ENCODE peak calls at places on chromosome 12, in six cellular contexts. M is fibroblast of lung, Y is HCT116, U is GM12878, I is DND-41, H is omental fat pad. Q is an unnamed sample.

GRCh38 chr12:6647083-6647604 is at the start of gene ACRBP:
- DNase-seq in I (no peak), H (peak; percentile 46), Y (no peak), M (peak; percentile 43), U (no peak), Q (peak; percentile 22)

GRCh38 chr12:65825573-65826512 is 1.6 kb downstream of the HMGA2 start:
- DNase-seq in Y (no peak), I (no peak), H (no peak), U (no peak), M (peak; percentile 57), Q (no peak)

GRCh38 chr12:25276199-25276937 is 25.6 kb upstream of the KRAS start:
- DNase-seq in Y (peak; percentile 42), H (no peak), M (peak; percentile 91), U (no peak), I (peak; percentile 28), Q (peak; percentile 82)

GRCh38 chr12:7099290-7099996 is 7.2 kb upstream of the C1R start:
- DNase-seq in I (no peak), Y (no peak), H (no peak), U (no peak), M (no peak), Q (no peak)

GRCh38 chr12:84912191-84913142 is at the start of gene SLC6A15:
- DNase-seq in I (no peak), M (peak; percentile 93), Y (no peak), U (no peak), H (no peak), Q (peak; percentile 49)

GRCh38 chr12:7066596-7066995 is 6.1 kb downstream of the C1S start:
- DNase-seq in Y (no peak), I (no peak), U (no peak), H (no peak), M (no peak), Q (no peak)

GRCh38 chr12:86724716-86725115 is 468.5 kb upstream of the MGAT4C start:
- DNase-seq in I (no peak), Y (no peak), H (no peak), M (peak; percentile 84), U (no peak), Q (no peak)

GRCh38 chr12:16618256-16618655 is 12.3 kb upstream of the LMO3 start:
- DNase-seq in Y (no peak), I (no peak), M (no peak), U (no peak), H (no peak), Q (no peak)

GRCh38 chr12:107091989-107092641 is 1.2 kb downstream of the CRY1 start:
- DNase-seq in I (peak; percentile 56), Y (peak; percentile 96), H (no peak), M (peak; percentile 95), U (peak; percentile 21), Q (peak; percentile 97)

GRCh38 chr12:89236237-89236636 is 116.1 kb downstream of the DUSP6 start:
- DNase-seq in H (no peak), U (no peak), I (no peak), M (peak; percentile 50), Y (no peak), Q (no peak)

GRCh38 chr12:15469342-15469741 is 147.0 kb downstream of the PTPRO start:
- DNase-seq in M (no peak), H (no peak), I (no peak), U (no peak), Y (no peak), Q (no peak)

GRCh38 chr12:101925352-101925751 is 48.0 kb downstream of the DRAM1 start:
- DNase-seq in Y (no peak), H (peak; percentile 48), M (peak; percentile 94), I (no peak), U (no peak), Q (peak; percentile 66)

GRCh38 chr12:14936224-14936861 is 2.0 kb downstream of the ERP27 start:
- DNase-seq in H (no peak), U (no peak), M (no peak), I (no peak), Y (no peak), Q (no peak)

GRCh38 chr12:10169094-10169493 is 2.8 kb downstream of the OLR1 start:
- DNase-seq in U (no peak), H (no peak), I (no peak), Y (no peak), M (peak; percentile 45), Q (no peak)

GRCh38 chr12:17592472-17592871 is 497.5 kb downstream of the RERGL start:
- DNase-seq in Y (no peak), H (no peak), U (no peak), I (no peak), M (no peak), Q (no peak)

GRCh38 chr12:14471497-14471896 is 96.2 kb downstream of the PLBD1 start:
- DNase-seq in M (no peak), U (no peak), I (no peak), Y (no peak), H (no peak), Q (no peak)

GRCh38 chr12:70724444-70724843 is 87.2 kb upstream of the PTPRB start:
- DNase-seq in M (no peak), U (no peak), Y (peak; percentile 35), H (no peak), I (no peak), Q (no peak)

GRCh38 chr12:126369487-126370463 is 1304.5 kb downstream of the AACS start:
- DNase-seq in Y (no peak), I (no peak), M (peak; percentile 6), H (no peak), U (no peak), Q (no peak)

GRCh38 chr12:4939418-4940023 is 29.8 kb downstream of the KCNA1 start:
- DNase-seq in I (no peak), Y (no peak), M (no peak), H (no peak), U (no peak), Q (no peak)

GRCh38 chr12:108855284-108856169 is 1.9 kb downstream of the SSH1 start:
- DNase-seq in M (peak; percentile 40), Y (no peak), I (no peak), H (no peak), U (no peak), Q (no peak)

GRCh38 chr12:24664151-24664550 is 284.8 kb downstream of the BCAT1 start:
- DNase-seq in Y (no peak), I (no peak), H (no peak), U (no peak), M (peak; percentile 50), Q (no peak)

GRCh38 chr12:12720052-12720451 is 2.9 kb downstream of the CDKN1B start:
- DNase-seq in M (no peak), Y (no peak), H (no peak), I (no peak), U (no peak), Q (no peak)

GRCh38 chr12:93107514-93107942 is 178.4 kb upstream of the EEA1 start:
- DNase-seq in M (peak; percentile 42), H (no peak), U (no peak), I (no peak), Y (no peak), Q (no peak)

GRCh38 chr12:22625671-22626251 is 790 bp downstream of the ETNK1 start:
- DNase-seq in M (peak; percentile 43), Y (peak; percentile 16), H (no peak), I (peak; percentile 46), U (peak; percentile 11), Q (peak; percentile 17)

GRCh38 chr12:23001487-23001886 is 376.5 kb downstream of the ETNK1 start:
- DNase-seq in H (no peak), I (no peak), U (no peak), Y (no peak), M (peak; percentile 5), Q (no peak)

DNA sequence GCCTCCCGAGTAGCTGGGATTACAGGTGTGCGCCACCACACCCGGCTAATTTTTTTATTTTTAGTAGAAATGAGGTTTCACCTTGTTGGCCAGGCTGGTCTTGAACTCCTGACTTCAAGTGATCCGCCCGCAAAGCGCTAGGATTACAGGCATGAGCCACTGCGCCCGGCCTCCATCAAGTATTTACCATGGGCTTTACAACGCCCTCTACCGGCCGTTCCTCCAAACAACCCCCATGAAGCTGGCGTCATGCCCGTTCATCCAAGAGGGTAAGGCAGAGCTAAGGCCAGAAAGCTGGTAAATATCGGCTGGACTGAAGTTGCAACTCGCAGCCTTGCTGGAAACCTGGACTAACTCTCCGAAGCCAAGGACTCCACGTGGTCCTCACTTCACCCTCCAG is 41.6 kb downstream of the RNF34 start:
- DNase-seq in Y (no peak), U (no peak), I (no peak), H (no peak), M (no peak), Q (no peak)
- TF ChIP-seq CTCF in Y (peak; percentile 33), U (no peak), I (no peak), H (no peak), M (no peak), Q (no peak)

DNA sequence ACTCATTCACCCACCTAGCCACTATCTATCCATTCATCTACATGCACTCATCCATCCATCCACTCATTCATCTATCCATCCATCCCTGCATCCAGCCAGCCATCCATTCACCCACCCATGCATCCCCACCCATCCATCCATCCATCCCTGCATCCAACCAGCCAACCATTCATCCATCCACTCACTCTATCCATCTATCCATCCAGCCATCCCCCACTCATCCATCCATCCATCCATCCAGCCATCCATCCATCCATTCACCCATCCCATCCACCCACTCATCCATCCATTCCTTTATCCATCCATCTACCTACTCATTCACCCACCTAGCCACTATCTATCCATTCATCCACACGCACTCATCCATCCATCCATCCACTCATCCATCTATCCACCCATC is 73.1 kb downstream of the NOC4L start:
- DNase-seq in U (no peak), M (no peak), I (no peak), H (no peak), Y (no peak), Q (no peak)
- TF ChIP-seq CTCF in U (no peak), M (no peak), I (no peak), H (no peak), Y (no peak), Q (no peak)

GRCh38 chr12:50720501-50720900 is 43.4 kb upstream of the ATF1 start:
- DNase-seq in Y (no peak), M (peak; percentile 6), I (no peak), H (no peak), U (no peak), Q (no peak)

GRCh38 chr12:50723870-50724269 is 40.0 kb upstream of the ATF1 start:
- DNase-seq in Y (no peak), I (no peak), M (peak; percentile 65), U (no peak), H (no peak), Q (no peak)

GRCh38 chr12:50718760-50719159 is 45.1 kb upstream of the ATF1 start:
- DNase-seq in Y (no peak), U (no peak), I (no peak), M (no peak), H (no peak), Q (no peak)

GRCh38 chr12:50715174-50715573 is 48.7 kb upstream of the ATF1 start:
- DNase-seq in U (no peak), I (no peak), M (no peak), Y (no peak), H (no peak), Q (no peak)

GRCh38 chr12:50720085-50720484 is 43.8 kb upstream of the ATF1 start:
- DNase-seq in Y (no peak), U (no peak), M (peak; percentile 14), H (no peak), I (no peak), Q (no peak)
- TF ChIP-seq CTCF in Y (no peak), U (no peak), M (no peak), H (no peak), I (no peak), Q (no peak)

DNA sequence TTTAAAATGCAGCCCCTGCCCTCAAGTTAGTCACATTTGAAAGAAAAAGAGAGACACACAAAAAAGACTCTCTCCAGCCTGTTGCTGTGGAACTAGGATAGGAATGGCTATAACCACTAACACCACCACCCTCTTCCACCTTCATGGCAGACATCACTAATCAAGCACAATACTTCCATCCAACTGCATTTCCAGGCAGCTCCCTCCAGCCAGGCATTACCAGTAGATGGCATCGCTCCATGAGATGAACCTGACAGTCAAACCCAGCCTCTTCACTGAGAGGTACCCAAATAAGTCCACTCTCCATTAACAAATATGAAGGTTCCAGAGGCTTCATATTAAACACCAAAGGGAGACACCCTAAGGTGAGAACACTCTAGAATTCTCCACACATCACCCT is 24.4 kb downstream of the SLC8B1 start:
- DNase-seq in Y (no peak), H (no peak), M (no peak), I (peak; percentile 32), U (no peak), Q (no peak)
- TF ChIP-seq CTCF in Y (peak; percentile 6), H (no peak), M (no peak), I (peak; percentile 46), U (no peak), Q (peak; percentile 7)

Q was measured in HFF-Myc.